ENCODE peak calls at places on chromosomes 1 and 21, in four cellular contexts. R is ovary, A is breast epithelium, E is fibroblast of lung. Y is an unnamed sample.

GRCh38 chr1:70907563-70908310 is 139.9 kb downstream of the PTGER3 start:
- DNase-seq in R (no peak), A (no peak), E (no peak), Y (no peak)

GRCh38 chr1:9384751-9385245 is 92.1 kb downstream of the SPSB1 start:
- DNase-seq in R (no peak), A (no peak), E (no peak), Y (peak)

GRCh38 chr21:30717105-30717504 is 1.5 kb downstream of the KRTAP21-3 start:
- DNase-seq in R (no peak), A (no peak), E (no peak), Y (no peak)

GRCh38 chr1:186535388-186536133 is 74.6 kb upstream of the PDC start:
- DNase-seq in R (no peak), A (no peak), E (peak), Y (no peak)

GRCh38 chr1:85259866-85260345 is 444 bp upstream of the C1orf52 start:
- DNase-seq in R (no peak), A (no peak), E (peak), Y (no peak)

GRCh38 chr1:192539450-192540132 is 36.0 kb upstream of the RGS1 start:
- DNase-seq in R (no peak), A (peak), E (peak), Y (no peak)

GRCh38 chr1:203066965-203067364 is 18.8 kb downstream of the MYOG start:
- DNase-seq in R (no peak), A (no peak), E (no peak), Y (no peak)

GRCh38 chr1:212452323-212453155 is 19.8 kb downstream of the NENF start:
- DNase-seq in R (peak), A (no peak), E (peak), Y (no peak)

GRCh38 chr1:201660931-201661822 is 122.2 kb downstream of the NAV1 start:
- DNase-seq in R (no peak), A (no peak), E (no peak), Y (no peak)

GRCh38 chr1:24385160-24385939 is 28.2 kb downstream of the STPG1 start:
- DNase-seq in R (no peak), A (peak), E (no peak), Y (peak)

GRCh38 chr1:211695135-211695816 is 19.9 kb upstream of the NEK2 start:
- DNase-seq in R (no peak), A (no peak), E (no peak), Y (no peak)

GRCh38 chr1:89657886-89658285 is 25.0 kb downstream of the LRRC8C start:
- DNase-seq in R (no peak), A (no peak), E (peak), Y (peak)

GRCh38 chr1:174022080-174022975 is at the start of gene RC3H1:
- DNase-seq in R (peak), A (peak), E (peak), Y (peak)

GRCh38 chr1:174021611-174022079 is 512 bp downstream of the RC3H1 start:
- DNase-seq in R (peak), A (peak), E (peak), Y (peak)

GRCh38 chr1:174023438-174023837 is 1.3 kb upstream of the RC3H1 start:
- DNase-seq in R (no peak), A (peak), E (no peak), Y (peak)

GRCh38 chr1:174018565-174018964 is 3.6 kb downstream of the RC3H1 start:
- DNase-seq in R (no peak), A (no peak), E (no peak), Y (no peak)

DNA sequence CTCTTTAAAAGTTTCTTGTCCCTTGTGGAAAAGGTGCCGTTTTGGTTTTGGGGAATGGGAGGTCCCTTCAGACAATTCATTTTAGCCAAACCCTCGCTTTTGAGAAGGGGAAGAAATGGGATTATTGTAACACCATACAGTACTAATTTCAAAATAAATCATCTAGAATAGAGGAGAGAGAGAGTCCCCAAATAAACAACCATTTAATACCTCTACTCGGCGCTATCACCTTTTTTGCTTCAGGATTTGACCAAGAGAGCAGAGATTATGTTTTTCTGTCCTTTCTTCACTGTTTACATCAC is 770 bp upstream of the RC3H1 start:
- DNase-seq in R (no peak), A (no peak), E (no peak), Y (no peak)
- H3K4me3 ChIP-seq in R (peak), A (peak), E (peak), Y (peak)

GRCh38 chr1:16199700-16200099 is 12.8 kb downstream of the ARHGEF19 start:
- DNase-seq in R (no peak), A (no peak), E (no peak), Y (no peak)

GRCh38 chr1:16196874-16197273 is 15.6 kb downstream of the ARHGEF19 start:
- DNase-seq in R (no peak), A (no peak), E (no peak), Y (no peak)

GRCh38 chr1:16202281-16203210 is 9.9 kb downstream of the ARHGEF19 start:
- DNase-seq in R (no peak), A (no peak), E (no peak), Y (no peak)

GRCh38 chr1:16198444-16199156 is 13.9 kb downstream of the ARHGEF19 start:
- DNase-seq in R (no peak), A (no peak), E (no peak), Y (no peak)

DNA sequence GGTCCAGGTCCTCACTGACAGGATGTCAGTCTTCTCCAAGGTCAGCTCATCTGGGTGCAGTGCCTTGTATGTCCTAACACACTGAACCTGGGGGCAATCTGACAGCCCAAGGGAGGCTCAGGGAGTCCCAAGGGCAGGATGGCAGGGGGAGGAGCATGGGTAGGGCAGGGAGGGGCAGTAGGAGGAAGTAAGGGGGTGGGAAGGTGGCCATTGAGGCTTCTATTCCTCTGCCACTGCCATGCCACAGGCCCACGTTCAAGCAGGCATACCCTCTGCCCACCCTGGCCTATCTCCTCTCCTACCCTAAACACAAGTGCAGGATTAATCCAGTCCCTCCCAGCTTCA is 13.3 kb downstream of the ARHGEF19 start:
- DNase-seq in R (no peak), A (no peak), E (no peak), Y (peak)
- H3K27ac ChIP-seq in R (no peak), A (no peak), E (no peak), Y (no peak)

GRCh38 chr1:172662464-172663109 is 3.7 kb downstream of the FASLG start:
- DNase-seq in R (no peak), A (peak), E (peak), Y (peak)

GRCh38 chr1:172663726-172664125 is 4.8 kb downstream of the FASLG start:
- DNase-seq in R (no peak), A (no peak), E (peak), Y (no peak)

GRCh38 chr1:172657586-172657985 is 1.3 kb upstream of the FASLG start:
- DNase-seq in R (no peak), A (no peak), E (no peak), Y (no peak)

GRCh38 chr1:172658871-172659453 is at the start of gene FASLG:
- DNase-seq in R (no peak), A (no peak), E (no peak), Y (peak)

GRCh38 chr1:172661107-172661506 is 2.2 kb downstream of the FASLG start:
- DNase-seq in R (no peak), A (no peak), E (no peak), Y (no peak)
- H3K4me3 ChIP-seq in R (no peak), A (no peak), E (no peak), Y (no peak)

DNA sequence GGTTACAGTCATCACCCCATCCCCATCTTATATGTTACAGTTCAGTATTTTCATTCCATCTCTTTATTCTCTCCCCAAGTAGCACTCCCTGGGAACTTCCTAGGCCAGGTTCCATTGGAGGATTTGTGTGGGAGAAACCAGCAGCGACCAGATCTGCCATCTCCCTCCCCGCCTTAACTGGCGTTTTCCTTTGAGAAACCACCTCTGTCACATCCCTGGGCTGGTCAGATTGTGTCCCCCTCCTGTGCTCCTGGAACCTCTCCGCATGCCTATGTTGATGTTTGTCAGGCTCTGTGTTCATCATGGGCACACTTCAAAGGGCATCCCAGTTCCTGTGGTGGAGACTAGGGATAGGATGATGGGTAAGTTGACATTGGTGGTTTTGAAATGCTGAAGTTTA is 126.4 kb downstream of the KIAA0319L start:
- DNase-seq in R (no peak), A (no peak), E (no peak), Y (no peak)
- H3K27ac ChIP-seq in R (no peak), A (no peak), E (no peak), Y (no peak)

DNA sequence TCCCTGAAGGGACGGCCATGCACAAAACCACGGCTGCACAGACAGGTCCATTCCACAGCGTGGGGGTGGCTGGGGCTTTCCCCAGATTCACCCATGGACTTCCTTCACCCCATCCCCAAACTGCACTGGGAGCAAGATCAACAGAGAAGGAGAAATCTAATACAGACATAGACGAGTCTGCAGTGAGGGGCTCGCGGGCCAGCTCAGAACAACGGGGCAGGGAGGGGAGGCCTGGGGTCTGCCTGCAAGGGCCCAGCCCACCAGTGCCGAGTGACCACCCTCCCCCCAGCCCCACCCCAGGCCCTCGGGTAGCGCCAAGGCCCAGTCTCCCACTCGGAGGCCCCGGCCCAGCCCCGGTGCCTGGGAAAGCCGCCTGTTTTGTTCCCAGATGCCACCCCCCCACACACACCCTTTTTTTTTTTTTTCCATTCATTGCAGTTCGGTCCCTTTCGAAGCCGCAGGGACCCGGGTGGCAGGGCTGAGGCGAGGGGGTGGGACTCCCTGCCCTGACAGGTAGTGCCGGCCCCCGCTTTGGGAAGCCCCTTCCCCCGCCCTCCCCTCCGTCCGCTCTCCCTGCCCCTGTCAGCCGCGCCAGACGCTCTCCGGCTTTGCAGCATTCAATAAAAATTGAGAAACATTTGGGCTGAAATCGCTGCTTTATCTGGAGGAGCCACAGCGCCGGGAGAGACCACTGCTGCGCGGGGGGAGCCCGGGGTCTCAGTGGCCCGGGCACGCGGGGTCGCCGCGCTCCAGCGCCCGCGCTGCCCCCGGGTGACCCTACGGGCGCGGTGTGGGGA is 550 bp upstream of the EPHB2 start:
- DNase-seq in R (peak), A (no peak), E (peak), Y (no peak)
- H3K4me3 ChIP-seq in R (peak), A (peak), E (peak), Y (peak)

GRCh38 chr1:225711236-225711937 is 58.5 kb upstream of the ENAH start:
- DNase-seq in R (no peak), A (no peak), E (no peak), Y (peak)
- H3K27ac ChIP-seq in R (no peak), A (peak), E (no peak), Y (no peak)